ENCODE peak calls at places on chromosome 12, in five cellular contexts. P is T-helper 22 cell, I is Right ventricle myocardium superior, H is DMS79 treated with DMSO at 0.1 percent for 48 hours, G is NCI-H510A. D is an unnamed sample.

GRCh38 chr12:79988368-79988767 is 53.5 kb upstream of the PPP1R12A start:
- DNase-seq in P (no peak), I (no peak), H (no peak), G (no peak), D (no peak)

GRCh38 chr12:52980773-52981423 is 25.4 kb upstream of the EIF4B start:
- DNase-seq in P (peak), I (peak), H (peak), G (peak), D (peak)

GRCh38 chr12:131056626-131057025 is 102.9 kb downstream of the ADGRD1 start:
- DNase-seq in P (no peak), I (no peak), H (no peak), G (no peak), D (no peak)

GRCh38 chr12:7605900-7606465 is 59.7 kb downstream of the APOBEC1 start:
- DNase-seq in P (no peak), I (no peak), H (no peak), G (no peak), D (peak)

GRCh38 chr12:122661246-122661645 is 41.9 kb downstream of the HCAR2 start:
- DNase-seq in P (no peak), I (no peak), H (no peak), G (no peak), D (no peak)

GRCh38 chr12:11204173-11204572 is 17.4 kb upstream of the TAS2R42 start:
- DNase-seq in P (no peak), I (no peak), H (no peak), G (no peak), D (no peak)

GRCh38 chr12:67747869-67748760 is 99.6 kb downstream of the DYRK2 start:
- DNase-seq in P (no peak), I (no peak), H (no peak), G (no peak), D (no peak)

GRCh38 chr12:2795291-2796186 is 769 bp downstream of the FKBP4 start:
- DNase-seq in P (peak), I (peak), H (peak), G (peak), D (peak)

GRCh38 chr12:54195736-54196347 is 7.1 kb upstream of the SMUG1 start:
- DNase-seq in P (no peak), I (no peak), H (no peak), G (no peak), D (no peak)

GRCh38 chr12:63821781-63822251 is 22.7 kb upstream of the SRGAP1 start:
- DNase-seq in P (no peak), I (peak), H (no peak), G (no peak), D (no peak)

GRCh38 chr12:112838731-112839130 is 47.2 kb downstream of the RPH3A start:
- DNase-seq in P (no peak), I (no peak), H (no peak), G (no peak), D (no peak)

D was measured in NCI-H2171 treated with DMSO at 0.1 percent for 48 hours.